ENCODE peak calls at places on chromosomes 7 and 10, in seven cellular contexts. J is neural crest cell; Z is mucosa of descending colon; P is GM20000; I is AG10803; U is CD4-positive, alpha-beta T cell; D is mammary epithelial cell. N is an unnamed sample.

GRCh38 chr10:30417301-30417700 is 16.7 kb upstream of the MAP3K8 start:
- DNase-seq in J (no peak), Z (no peak), P (no peak), I (no peak), U (no peak), D (no peak), N (no peak)

GRCh38 chr7:47746468-47746867 is 164.6 kb upstream of the TNS3 start:
- DNase-seq in J (no peak), Z (no peak), P (no peak), I (no peak), U (no peak), D (no peak), N (no peak)

GRCh38 chr10:13593560-13593959 is 6.8 kb downstream of the PRPF18 start:
- DNase-seq in J (no peak), Z (no peak), P (no peak), I (peak), U (no peak), D (no peak), N (no peak)

GRCh38 chr7:147700702-147701101 is 889.9 kb upstream of the C7orf33 start:
- DNase-seq in J (no peak), Z (no peak), P (no peak), I (no peak), U (no peak), D (no peak), N (no peak)

GRCh38 chr7:101450064-101450463 is 87.4 kb downstream of the COL26A1 start:
- DNase-seq in J (no peak), Z (no peak), P (no peak), I (no peak), U (no peak), D (no peak), N (no peak)

GRCh38 chr7:150405584-150406310 is 26.6 kb downstream of the ZNF775 start:
- DNase-seq in J (peak), Z (no peak), P (peak), I (peak), U (peak), D (no peak), N (no peak)

GRCh38 chr7:45048748-45049147 is 40.0 kb downstream of the NACAD start:
- DNase-seq in J (no peak), Z (no peak), P (no peak), I (no peak), U (no peak), D (peak), N (no peak)

GRCh38 chr10:113326160-113327111 is 226.4 kb upstream of the HABP2 start:
- DNase-seq in J (no peak), Z (peak), P (peak), I (peak), U (no peak), D (peak), N (no peak)

GRCh38 chr10:132447446-132448247 is 50.6 kb downstream of the PWWP2B start:
- DNase-seq in J (no peak), Z (peak), P (peak), I (peak), U (peak), D (peak), N (peak)

GRCh38 chr10:132309879-132310591 is 2.3 kb upstream of the STK32C start:
- DNase-seq in J (no peak), Z (no peak), P (no peak), I (no peak), U (no peak), D (no peak), N (no peak)

GRCh38 chr10:26839966-26840627 is 20.7 kb downstream of the ABI1 start:
- DNase-seq in J (no peak), Z (no peak), P (no peak), I (peak), U (no peak), D (no peak), N (no peak)

GRCh38 chr7:107969856-107970255 is 33.1 kb downstream of the LAMB1 start:
- DNase-seq in J (no peak), Z (no peak), P (no peak), I (no peak), U (no peak), D (no peak), N (no peak)

GRCh38 chr7:43077732-43078391 is 34.6 kb upstream of the HECW1 start:
- DNase-seq in J (no peak), Z (no peak), P (no peak), I (no peak), U (no peak), D (no peak), N (no peak)

GRCh38 chr7:4093035-4093434 is 589.1 kb upstream of the FOXK1 start:
- DNase-seq in J (no peak), Z (no peak), P (no peak), I (no peak), U (no peak), D (no peak), N (no peak)

GRCh38 chr7:4091767-4092166 is 590.3 kb upstream of the FOXK1 start:
- DNase-seq in J (no peak), Z (no peak), P (no peak), I (no peak), U (no peak), D (peak), N (no peak)

GRCh38 chr7:4097001-4097609 is 585.0 kb upstream of the FOXK1 start:
- DNase-seq in J (no peak), Z (no peak), P (no peak), I (no peak), U (peak), D (no peak), N (no peak)

GRCh38 chr7:4093492-4093891 is 588.6 kb upstream of the FOXK1 start:
- DNase-seq in J (no peak), Z (no peak), P (no peak), I (no peak), U (no peak), D (no peak), N (no peak)
- TF ChIP-seq CTCF in J (no peak), Z (no peak), P (no peak), I (no peak), U (no peak), D (no peak), N (no peak)

GRCh38 chr7:84781838-84782237 is 405.0 kb downstream of the SEMA3D start:
- DNase-seq in J (no peak), Z (no peak), P (no peak), I (no peak), U (no peak), D (no peak), N (no peak)
- TF ChIP-seq CTCF in J (no peak), Z (no peak), P (no peak), I (no peak), U (no peak), D (no peak), N (no peak)

GRCh38 chr10:73398024-73398423 is 15.8 kb downstream of the ANXA7 start:
- DNase-seq in J (no peak), Z (no peak), P (no peak), I (no peak), U (no peak), D (no peak), N (no peak)
- TF ChIP-seq CTCF in J (peak), Z (no peak), P (no peak), I (peak), U (no peak), D (no peak), N (peak)

DNA sequence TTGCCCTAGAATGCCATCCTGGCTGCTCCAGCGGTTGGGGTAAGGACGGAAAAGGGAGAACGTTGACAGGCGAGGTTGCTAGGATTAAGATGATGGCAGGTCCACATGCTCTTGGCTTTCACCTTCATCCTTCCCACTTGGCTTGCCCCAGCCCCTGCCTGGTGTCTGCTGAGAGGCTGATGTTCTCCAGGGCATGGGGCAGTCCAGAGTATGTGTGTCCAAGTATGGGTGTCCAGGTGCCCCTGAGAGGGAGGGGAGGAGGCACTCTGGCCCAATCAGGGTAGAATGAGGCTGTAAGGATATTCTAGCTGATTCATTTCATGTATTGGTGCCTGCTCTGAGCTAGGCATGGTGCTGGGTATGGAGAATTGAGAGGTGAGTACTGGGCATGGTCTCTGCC is 12.6 kb downstream of the NEURL1 start:
- DNase-seq in J (no peak), Z (no peak), P (no peak), I (no peak), U (no peak), D (no peak), N (peak)
- TF ChIP-seq CTCF in J (no peak), Z (no peak), P (no peak), I (no peak), U (no peak), D (no peak), N (no peak)